ENCODE peak calls at places on chromosomes 7 and 10, in five cellular contexts. O is ovary, I is stomach, C is transverse colon, D is testis. Y is an unnamed sample.
A peak's percentile ranks its signal among the peaks of the same experiment; 100 is the strongest.

GRCh38 chr10:100349672-100350071 is 2.6 kb downstream of the SCD start:
- DNase-seq in O (no peak), I (no peak), C (no peak), D (no peak), Y (no peak)

GRCh38 chr10:133143200-133143533 is 16.9 kb upstream of the KNDC1 start:
- DNase-seq in O (no peak), I (no peak), C (no peak), D (no peak), Y (no peak)

GRCh38 chr10:33311640-33312039 is 22.8 kb downstream of the NRP1 start:
- DNase-seq in O (no peak), I (no peak), C (no peak), D (no peak), Y (no peak)

GRCh38 chr10:33570495-33570894 is 236.0 kb upstream of the NRP1 start:
- DNase-seq in O (no peak), I (no peak), C (peak; percentile 10), D (no peak), Y (peak; percentile 17)

GRCh38 chr10:52442576-52442975 is 128.5 kb downstream of the DKK1 start:
- DNase-seq in O (no peak), I (no peak), C (no peak), D (no peak), Y (no peak)

GRCh38 chr10:60555710-60556109 is 166.0 kb upstream of the ANK3 start:
- DNase-seq in O (no peak), I (no peak), C (no peak), D (no peak), Y (no peak)

GRCh38 chr10:35335718-35336083 is 608 bp upstream of the CCNY start:
- DNase-seq in O (no peak), I (no peak), C (peak; percentile 20), D (peak; percentile 22), Y (no peak)

GRCh38 chr7:155804897-155805825 is 7.1 kb downstream of the SHH start:
- DNase-seq in O (no peak), I (peak; percentile 68), C (peak; percentile 61), D (peak; percentile 65), Y (no peak)

GRCh38 chr7:15862016-15862780 is 175.7 kb upstream of the MEOX2 start:
- DNase-seq in O (no peak), I (no peak), C (no peak), D (no peak), Y (no peak)

GRCh38 chr10:88270871-88271713 is 312.0 kb downstream of the RNLS start:
- DNase-seq in O (peak; percentile 15), I (no peak), C (no peak), D (no peak), Y (no peak)

GRCh38 chr10:49568235-49568634 is 29.3 kb upstream of the ERCC6 start:
- DNase-seq in O (no peak), I (no peak), C (no peak), D (no peak), Y (no peak)

GRCh38 chr7:22572937-22573336 is 72.9 kb upstream of the STEAP1B start:
- DNase-seq in O (no peak), I (no peak), C (no peak), D (no peak), Y (no peak)

GRCh38 chr10:131822694-131823245 is 78.0 kb upstream of the PPP2R2D start:
- DNase-seq in O (no peak), I (peak; percentile 14), C (no peak), D (peak; percentile 10), Y (no peak)

GRCh38 chr10:79181227-79181626 is 112.5 kb downstream of the ZMIZ1 start:
- DNase-seq in O (no peak), I (no peak), C (no peak), D (no peak), Y (no peak)

GRCh38 chr7:26365077-26365896 is 73.6 kb downstream of the SNX10 start:
- DNase-seq in O (peak; percentile 19), I (peak; percentile 41), C (peak; percentile 57), D (peak; percentile 55), Y (peak; percentile 34)

GRCh38 chr7:35773994-35774393 is 26.9 kb upstream of the SEPTIN7 start:
- DNase-seq in O (no peak), I (no peak), C (no peak), D (no peak), Y (no peak)

GRCh38 chr10:10007972-10008371 is 1009.7 kb upstream of the CELF2 start:
- DNase-seq in O (no peak), I (no peak), C (no peak), D (no peak), Y (no peak)

GRCh38 chr10:119737827-119738226 is 12.0 kb downstream of the INPP5F start:
- DNase-seq in O (no peak), I (no peak), C (peak; percentile 30), D (no peak), Y (peak; percentile 47)

DNA sequence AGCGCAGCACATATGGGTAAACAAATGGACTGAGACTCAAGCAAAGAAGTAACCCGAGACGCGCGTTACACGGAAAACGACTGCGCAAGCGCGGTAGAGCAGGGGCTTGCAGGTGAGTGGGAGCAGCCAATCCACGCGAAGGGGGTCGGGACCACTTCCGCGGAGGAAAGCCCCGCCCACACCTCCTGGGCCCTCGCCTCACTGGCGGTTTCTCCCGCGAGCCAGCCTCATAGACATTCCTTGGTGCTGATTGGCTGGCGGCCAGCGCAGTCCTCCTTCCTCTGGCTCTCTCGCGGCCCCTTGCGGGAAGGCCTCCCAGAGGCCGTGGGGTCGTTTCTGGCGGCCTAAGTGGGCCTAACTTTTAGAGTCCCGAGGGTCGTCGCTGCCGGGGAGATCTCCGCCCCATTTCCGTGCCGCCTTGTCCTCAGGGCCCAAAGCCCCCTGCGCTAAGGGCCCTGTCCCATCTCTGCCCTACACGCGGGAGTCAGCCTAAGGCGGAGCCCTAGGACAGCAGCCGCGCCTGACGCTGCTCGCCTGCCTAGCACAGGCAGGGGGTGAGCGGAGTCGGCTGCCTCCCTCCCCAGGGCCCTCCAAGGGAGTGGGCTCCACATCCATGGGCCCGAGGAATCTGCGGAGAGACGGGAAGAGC is 9.1 kb upstream of the FXYD4 start:
- DNase-seq in O (peak; percentile 98), I (peak; percentile 99), C (peak; percentile 97), D (peak; percentile 99), Y (peak; percentile 68)
- TF ChIP-seq POLR2A in O (peak; percentile 29), I (no peak), C (peak; percentile 62), D (no peak), Y (no peak)

GRCh38 chr7:29292886-29293658 is 98.5 kb downstream of the CHN2 start:
- DNase-seq in O (no peak), I (no peak), C (no peak), D (no peak), Y (no peak)

GRCh38 chr7:29297194-29297890 is 102.8 kb downstream of the CHN2 start:
- DNase-seq in O (no peak), I (no peak), C (no peak), D (peak; percentile 50), Y (no peak)

GRCh38 chr7:29299986-29300609 is 105.5 kb downstream of the CHN2 start:
- DNase-seq in O (no peak), I (no peak), C (no peak), D (no peak), Y (no peak)

GRCh38 chr7:29300649-29301048 is 106.1 kb downstream of the CHN2 start:
- DNase-seq in O (no peak), I (no peak), C (no peak), D (no peak), Y (no peak)

DNA sequence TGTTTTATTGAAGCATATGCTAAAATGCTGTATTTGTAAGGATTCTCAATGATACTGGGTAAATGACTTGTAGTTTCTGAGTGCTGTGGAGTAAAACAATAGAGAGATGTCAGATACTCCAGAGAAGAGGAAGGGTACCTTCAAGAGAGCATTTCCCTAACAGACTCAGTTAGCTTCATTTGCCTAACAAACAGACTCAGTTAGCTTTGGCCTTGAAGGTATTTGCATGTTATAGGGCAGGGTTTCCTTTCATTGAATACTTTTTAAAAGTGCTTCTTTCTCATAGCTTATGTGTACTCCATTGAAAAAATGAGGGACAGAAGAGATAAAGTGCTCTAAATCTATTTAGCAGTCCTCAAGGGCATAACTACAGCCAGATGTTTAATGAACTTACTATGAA is 101.8 kb downstream of the CHN2 start:
- DNase-seq in O (no peak), I (no peak), C (no peak), D (no peak), Y (no peak)
- H3K4me1 ChIP-seq in O (no peaks in the 10 kb centered on the region), I (no peaks in the 10 kb centered on the region), C (peaks cover 7% of the 10 kb centered on the region), D (no peaks in the 10 kb centered on the region), Y (no peaks in the 10 kb centered on the region)

DNA sequence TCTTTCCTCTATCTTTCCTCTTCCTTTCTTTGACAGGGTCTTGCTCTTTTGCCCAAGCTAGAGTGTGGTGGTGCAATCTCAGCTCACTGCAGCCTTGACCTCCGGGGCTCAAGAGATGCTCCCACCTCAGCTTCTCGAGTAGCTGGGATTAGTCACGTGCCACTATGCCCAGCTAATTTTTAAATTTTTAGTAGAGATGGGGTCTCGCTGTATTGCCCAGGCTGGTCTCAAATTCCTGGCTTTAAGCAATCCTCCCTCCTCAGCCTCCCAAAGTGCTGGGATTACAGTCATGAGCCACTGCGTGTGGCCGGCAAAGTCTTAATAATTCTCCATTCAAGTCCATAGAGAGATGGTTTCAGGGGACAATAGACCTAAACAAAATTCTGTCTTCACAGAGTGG is 40.2 kb downstream of the COL26A1 start:
- DNase-seq in O (no peak), I (no peak), C (no peak), D (no peak), Y (no peak)
- H3K27ac ChIP-seq in O (no peak overlapping the region), I (no peak overlapping the region), C (no peak overlapping the region), D (no peak overlapping the region), Y (no peak overlapping the region)

GRCh38 chr10:110225756-110226554 is 18.6 kb downstream of the MXI1 start:
- DNase-seq in O (peak; percentile 92), I (peak; percentile 93), C (peak; percentile 93), D (peak; percentile 94), Y (peak; percentile 87)
- TF ChIP-seq POLR2A in O (no peak), I (no peak), C (peak; percentile 36), D (no peak), Y (peak; percentile 72)

DNA sequence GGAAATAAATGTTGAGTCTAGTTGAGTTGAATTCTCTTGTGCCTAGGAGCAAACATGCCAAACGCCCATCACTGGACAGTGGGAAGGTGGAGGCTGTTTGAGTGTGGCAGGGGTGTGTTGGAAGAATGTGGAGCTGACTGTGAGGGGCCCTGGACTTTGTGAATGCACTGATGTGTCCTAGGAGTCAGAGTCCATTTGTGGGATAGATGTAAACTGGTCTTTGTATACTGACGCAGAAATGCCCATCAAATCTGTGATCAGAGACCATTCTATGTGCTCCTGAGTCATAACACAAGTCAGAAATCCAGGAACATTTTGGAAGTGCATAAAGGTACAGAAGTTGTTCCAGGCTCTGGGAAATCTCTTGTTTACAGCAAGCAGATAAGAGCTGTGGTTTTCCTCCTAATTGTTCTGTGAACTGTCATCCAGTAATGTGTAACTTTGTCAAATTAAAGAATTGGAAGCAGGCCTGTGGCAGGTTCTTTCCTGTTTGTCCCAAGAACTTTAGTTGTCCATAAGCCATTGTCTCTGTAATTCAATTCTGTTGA is 7.5 kb downstream of the PRXL2A start:
- DNase-seq in O (no peak), I (no peak), C (no peak), D (no peak), Y (no peak)
- H3K4me1 ChIP-seq in O (peaks cover 22% of the 10 kb centered on the region), I (peaks cover 8% of the 10 kb centered on the region), C (peaks cover 59% of the 10 kb centered on the region), D (peaks cover 93% of the 10 kb centered on the region), Y (peaks cover 28% of the 10 kb centered on the region)

GRCh38 chr7:138872576-138872975 is 74.6 kb upstream of the ATP6V0A4 start:
- DNase-seq in O (no peak), I (no peak), C (no peak), D (no peak), Y (no peak)
- H3K27ac ChIP-seq in O (no peak overlapping the region), I (no peak overlapping the region), C (no peak overlapping the region), D (no peak overlapping the region), Y (no peak overlapping the region)

Y was measured in gastrocnemius medialis.